ENCODE peak calls at places on chromosomes 5 and 9, in four cellular contexts. One of them, this sample, is unnamed.

GRCh38 chr9:133304158-133304470 is 29.1 kb upstream of the ABO start:
- DNase-seq in PC-3: no peak
- DNase-seq in GM23248: no peak
- DNase-seq in dorsolateral prefrontal cortex: no peak
- DNase-seq in this sample: no peak

GRCh38 chr5:84181093-84181492 is 203.6 kb downstream of the EDIL3 start:
- DNase-seq in GM23248: no peak
- DNase-seq in dorsolateral prefrontal cortex: no peak
- DNase-seq in PC-3: no peak
- DNase-seq in this sample: no peak

GRCh38 chr5:34854459-34855174 is 15.7 kb downstream of the TTC23L start:
- DNase-seq in PC-3: peak; percentile 30
- DNase-seq in dorsolateral prefrontal cortex: no peak
- DNase-seq in GM23248: peak; percentile 15
- DNase-seq in this sample: no peak

GRCh38 chr5:14659821-14660607 is 4.5 kb upstream of the OTULIN start:
- DNase-seq in dorsolateral prefrontal cortex: no peak
- DNase-seq in GM23248: peak; percentile 88
- DNase-seq in PC-3: peak; percentile 97
- DNase-seq in this sample: no peak

GRCh38 chr5:33774323-33774722 is 117.5 kb downstream of the ADAMTS12 start:
- DNase-seq in dorsolateral prefrontal cortex: no peak
- DNase-seq in PC-3: no peak
- DNase-seq in GM23248: peak; percentile 17
- DNase-seq in this sample: no peak

GRCh38 chr5:138622051-138622450 is 46.9 kb upstream of the HSPA9 start:
- DNase-seq in dorsolateral prefrontal cortex: no peak
- DNase-seq in PC-3: no peak
- DNase-seq in GM23248: no peak
- DNase-seq in this sample: no peak

GRCh38 chr9:128828719-128829452 is 708 bp downstream of the SPOUT1 start:
- DNase-seq in GM23248: peak; percentile 30
- DNase-seq in PC-3: no peak
- DNase-seq in dorsolateral prefrontal cortex: no peak
- DNase-seq in this sample: no peak

GRCh38 chr5:124210106-124210918 is 536.1 kb downstream of the ZNF608 start:
- DNase-seq in PC-3: no peak
- DNase-seq in dorsolateral prefrontal cortex: no peak
- DNase-seq in GM23248: no peak
- DNase-seq in this sample: no peak

GRCh38 chr5:165906879-165907278 is 2384.6 kb upstream of the WWC1 start:
- DNase-seq in PC-3: no peak
- DNase-seq in dorsolateral prefrontal cortex: no peak
- DNase-seq in GM23248: no peak
- DNase-seq in this sample: no peak

GRCh38 chr9:100505564-100506159 is 32.7 kb downstream of the TMEFF1 start:
- DNase-seq in PC-3: peak; percentile 87
- DNase-seq in GM23248: peak; percentile 60
- DNase-seq in dorsolateral prefrontal cortex: peak; percentile 10
- DNase-seq in this sample: peak; percentile 53

GRCh38 chr5:68848086-68848485 is 245.7 kb upstream of the SLC30A5 start:
- DNase-seq in PC-3: peak; percentile 73
- DNase-seq in dorsolateral prefrontal cortex: no peak
- DNase-seq in GM23248: peak; percentile 78
- DNase-seq in this sample: no peak

GRCh38 chr5:107005161-107005560 is 665.6 kb downstream of the EFNA5 start:
- DNase-seq in GM23248: no peak
- DNase-seq in PC-3: peak; percentile 0
- DNase-seq in dorsolateral prefrontal cortex: no peak
- DNase-seq in this sample: no peak

GRCh38 chr5:175444060-175444904 is at the start of gene DRD1:
- DNase-seq in PC-3: peak; percentile 40
- DNase-seq in GM23248: peak; percentile 59
- DNase-seq in dorsolateral prefrontal cortex: peak; percentile 38
- DNase-seq in this sample: no peak

GRCh38 chr5:54841481-54841880 is 143.9 kb downstream of the ESM1 start:
- DNase-seq in GM23248: no peak
- DNase-seq in PC-3: no peak
- DNase-seq in dorsolateral prefrontal cortex: no peak
- DNase-seq in this sample: no peak

GRCh38 chr5:54844905-54845566 is 140.4 kb downstream of the ESM1 start:
- DNase-seq in PC-3: peak; percentile 62
- DNase-seq in GM23248: peak; percentile 56
- DNase-seq in dorsolateral prefrontal cortex: no peak
- DNase-seq in this sample: no peak

GRCh38 chr5:54851449-54851848 is 133.9 kb downstream of the ESM1 start:
- DNase-seq in dorsolateral prefrontal cortex: no peak
- DNase-seq in PC-3: peak; percentile 18
- DNase-seq in GM23248: no peak
- DNase-seq in this sample: no peak

GRCh38 chr5:54845567-54845941 is 139.8 kb downstream of the ESM1 start:
- DNase-seq in PC-3: peak; percentile 40
- DNase-seq in GM23248: peak; percentile 83
- DNase-seq in dorsolateral prefrontal cortex: no peak
- DNase-seq in this sample: no peak
- H3K27ac ChIP-seq in PC-3: no peak overlapping the region
- H3K27ac ChIP-seq in GM23248: no peak overlapping the region
- H3K27ac ChIP-seq in dorsolateral prefrontal cortex: no peak overlapping the region
- H3K27ac ChIP-seq in this sample: no peak overlapping the region

GRCh38 chr5:65801332-65801731 is 79.3 kb downstream of the NLN start:
- DNase-seq in GM23248: peak; percentile 89
- DNase-seq in PC-3: no peak
- DNase-seq in dorsolateral prefrontal cortex: no peak
- DNase-seq in this sample: no peak
- H3K27ac ChIP-seq in GM23248: peak overlapping the region; percentile 87
- H3K27ac ChIP-seq in PC-3: no peak overlapping the region
- H3K27ac ChIP-seq in dorsolateral prefrontal cortex: peak overlapping the region; percentile 99
- H3K27ac ChIP-seq in this sample: no peak overlapping the region

GRCh38 chr9:35564658-35565061 is 40.4 kb upstream of the TESK1 start:
- DNase-seq in GM23248: peak; percentile 61
- DNase-seq in dorsolateral prefrontal cortex: no peak
- DNase-seq in PC-3: no peak
- DNase-seq in this sample: no peak
- H3K27ac ChIP-seq in GM23248: peak overlapping the region; percentile 19
- H3K27ac ChIP-seq in dorsolateral prefrontal cortex: peak overlapping the region; percentile 67
- H3K27ac ChIP-seq in PC-3: no peak overlapping the region
- H3K27ac ChIP-seq in this sample: no peak overlapping the region

DNA sequence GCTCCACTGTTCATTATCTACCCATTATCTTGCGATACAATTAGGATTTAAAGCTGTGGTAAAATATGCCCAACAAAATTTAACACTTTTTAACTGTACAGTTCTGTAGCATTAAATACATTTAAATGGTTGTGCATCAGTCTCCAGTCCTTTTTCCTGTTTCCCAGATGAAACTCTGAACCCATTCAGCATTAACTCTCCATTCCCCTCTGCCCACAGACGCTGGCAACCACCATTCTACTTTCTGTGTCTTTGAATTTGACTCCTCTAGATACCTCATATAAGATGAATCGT is 2.9 kb upstream of the TRIM7 start:
- DNase-seq in PC-3: no peak
- DNase-seq in dorsolateral prefrontal cortex: no peak
- DNase-seq in GM23248: no peak
- DNase-seq in this sample: no peak
- H3K27ac ChIP-seq in PC-3: no peak overlapping the region
- H3K27ac ChIP-seq in dorsolateral prefrontal cortex: no peak overlapping the region
- H3K27ac ChIP-seq in GM23248: peak overlapping the region; percentile 85
- H3K27ac ChIP-seq in this sample: peak overlapping the region; percentile 78

DNA sequence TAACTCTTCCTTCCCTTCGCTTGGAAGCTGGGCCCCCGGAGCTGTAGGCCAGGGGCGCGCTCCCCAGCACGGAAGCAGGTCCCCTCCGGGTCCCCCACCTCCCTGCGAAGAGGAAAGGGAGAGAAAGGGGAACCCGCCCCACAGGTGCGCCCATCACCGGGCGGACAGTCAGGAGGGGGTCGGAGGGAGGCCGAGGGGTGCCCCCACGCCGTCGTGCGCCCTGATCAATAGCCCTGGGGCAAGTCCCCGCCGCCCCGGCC is 793 bp downstream of the AGPAT2 start:
- DNase-seq in PC-3: no peak
- DNase-seq in dorsolateral prefrontal cortex: no peak
- DNase-seq in GM23248: no peak
- DNase-seq in this sample: no peak
- H3K27ac ChIP-seq in PC-3: no peak overlapping the region
- H3K27ac ChIP-seq in dorsolateral prefrontal cortex: peak overlapping the region; percentile 29
- H3K27ac ChIP-seq in GM23248: no peak overlapping the region
- H3K27ac ChIP-seq in this sample: peak overlapping the region; percentile 92

DNA sequence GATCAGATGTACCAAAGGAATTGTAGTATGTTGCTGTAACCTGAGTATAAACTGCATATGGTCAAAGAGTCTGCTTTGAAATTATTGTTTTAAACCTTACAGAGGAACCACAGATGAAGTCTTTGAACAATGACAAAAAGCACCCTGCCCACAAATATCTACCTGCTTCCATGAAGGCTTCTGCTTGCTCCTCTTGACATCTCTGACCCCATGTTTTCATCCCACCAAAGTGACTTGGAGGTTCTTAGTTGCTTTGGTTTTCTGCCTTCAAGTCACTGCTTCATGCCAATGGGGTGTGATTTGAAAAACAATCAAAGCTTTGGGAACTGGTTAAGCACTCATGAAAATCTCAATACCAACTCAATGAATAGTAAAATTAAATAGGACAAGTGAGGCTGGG is 194.6 kb upstream of the ACTBL2 start:
- DNase-seq in PC-3: no peak
- DNase-seq in GM23248: no peak
- DNase-seq in dorsolateral prefrontal cortex: no peak
- DNase-seq in this sample: no peak
- H3K27ac ChIP-seq in PC-3: no peak overlapping the region
- H3K27ac ChIP-seq in GM23248: no peak overlapping the region
- H3K27ac ChIP-seq in dorsolateral prefrontal cortex: no peak overlapping the region
- H3K27ac ChIP-seq in this sample: no peak overlapping the region

GRCh38 chr5:96812851-96813250 is 5.1 kb upstream of the ERAP1 start:
- DNase-seq in dorsolateral prefrontal cortex: no peak
- DNase-seq in GM23248: no peak
- DNase-seq in PC-3: no peak
- DNase-seq in this sample: no peak

GRCh38 chr5:96809898-96810297 is 2.2 kb upstream of the ERAP1 start:
- DNase-seq in dorsolateral prefrontal cortex: no peak
- DNase-seq in GM23248: no peak
- DNase-seq in PC-3: no peak
- DNase-seq in this sample: no peak

GRCh38 chr5:96807099-96807654 is 568 bp downstream of the ERAP1 start:
- DNase-seq in GM23248: peak; percentile 87
- DNase-seq in PC-3: peak; percentile 86
- DNase-seq in dorsolateral prefrontal cortex: peak; percentile 72
- DNase-seq in this sample: peak; percentile 80

GRCh38 chr5:96808541-96808828 is 740 bp upstream of the ERAP1 start:
- DNase-seq in GM23248: no peak
- DNase-seq in PC-3: no peak
- DNase-seq in dorsolateral prefrontal cortex: no peak
- DNase-seq in this sample: no peak

DNA sequence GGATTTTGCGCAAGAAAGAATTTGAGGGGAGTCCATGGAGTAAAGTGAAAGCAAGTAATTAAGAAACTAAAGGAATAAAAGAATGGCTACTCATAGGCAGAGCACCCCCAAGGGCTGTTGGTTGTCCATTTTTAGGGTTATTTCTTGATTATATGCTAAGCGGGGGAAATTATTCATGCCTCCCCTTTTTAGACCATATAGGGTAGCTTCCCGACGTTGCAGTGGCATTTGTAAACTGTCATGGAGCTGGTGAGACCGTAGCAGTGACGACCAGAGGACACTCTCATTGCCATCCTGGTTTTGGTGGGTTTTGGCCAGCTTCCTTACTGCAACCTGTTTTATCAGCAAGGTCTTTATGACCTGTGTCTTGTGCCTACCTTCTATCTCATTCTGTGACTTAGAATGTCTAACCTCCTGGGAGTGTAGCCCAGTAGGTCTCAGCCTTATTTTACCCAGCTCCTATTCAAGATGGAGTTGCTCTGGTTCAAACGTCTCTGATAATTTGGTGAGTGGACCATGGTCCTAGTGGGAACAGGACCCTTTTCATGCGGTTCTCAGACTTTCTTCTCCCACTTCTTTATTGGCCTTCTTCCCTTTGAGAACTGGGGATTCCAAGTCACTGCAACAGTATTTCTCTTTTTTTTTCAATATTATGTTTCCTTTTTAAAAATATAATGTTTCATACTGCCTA is 1.3 kb upstream of the ERAP1 start:
- DNase-seq in GM23248: no peak
- DNase-seq in PC-3: no peak
- DNase-seq in dorsolateral prefrontal cortex: no peak
- DNase-seq in this sample: no peak
- H3K27ac ChIP-seq in GM23248: peak overlapping the region; percentile 90
- H3K27ac ChIP-seq in PC-3: no peak overlapping the region
- H3K27ac ChIP-seq in dorsolateral prefrontal cortex: peak overlapping the region; percentile 99
- H3K27ac ChIP-seq in this sample: peak overlapping the region; percentile 99

GRCh38 chr9:135833864-135834263 is 73.5 kb downstream of the CAMSAP1 start:
- DNase-seq in GM23248: no peak
- DNase-seq in dorsolateral prefrontal cortex: no peak
- DNase-seq in PC-3: no peak
- DNase-seq in this sample: no peak

GRCh38 chr9:135828656-135829055 is 78.7 kb downstream of the CAMSAP1 start:
- DNase-seq in PC-3: no peak
- DNase-seq in GM23248: no peak
- DNase-seq in dorsolateral prefrontal cortex: no peak
- DNase-seq in this sample: no peak

GRCh38 chr9:135827866-135828580 is 79.3 kb downstream of the CAMSAP1 start:
- DNase-seq in GM23248: no peak
- DNase-seq in dorsolateral prefrontal cortex: no peak
- DNase-seq in PC-3: no peak
- DNase-seq in this sample: no peak

GRCh38 chr9:135827301-135827700 is 80.0 kb downstream of the CAMSAP1 start:
- DNase-seq in GM23248: no peak
- DNase-seq in PC-3: no peak
- DNase-seq in dorsolateral prefrontal cortex: no peak
- DNase-seq in this sample: no peak

DNA sequence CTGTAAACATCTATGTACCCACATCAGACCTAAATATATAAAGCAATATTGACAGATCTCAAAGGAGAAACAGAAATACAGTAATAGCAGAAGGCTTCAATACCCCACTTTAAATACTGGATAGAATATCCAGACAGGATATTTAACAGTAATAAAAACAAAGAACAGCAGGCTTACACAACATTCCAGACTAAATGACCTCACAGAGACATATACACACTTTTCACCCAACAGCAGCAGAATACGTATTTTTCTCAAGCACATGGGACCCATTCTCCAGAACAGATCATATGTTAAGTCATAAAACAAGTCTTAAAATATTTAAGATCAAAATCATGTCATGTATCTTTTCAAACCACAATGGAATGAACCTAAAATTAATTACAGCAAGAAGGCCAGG is 76.8 kb downstream of the CAMSAP1 start:
- DNase-seq in dorsolateral prefrontal cortex: no peak
- DNase-seq in GM23248: no peak
- DNase-seq in PC-3: no peak
- DNase-seq in this sample: no peak
- H3K27ac ChIP-seq in dorsolateral prefrontal cortex: no peak overlapping the region
- H3K27ac ChIP-seq in GM23248: no peak overlapping the region
- H3K27ac ChIP-seq in PC-3: no peak overlapping the region
- H3K27ac ChIP-seq in this sample: no peak overlapping the region

GRCh38 chr9:123309611-123310010 is 41.2 kb upstream of the STRBP start:
- DNase-seq in dorsolateral prefrontal cortex: no peak
- DNase-seq in PC-3: no peak
- DNase-seq in GM23248: peak; percentile 19
- DNase-seq in this sample: no peak
- H3K27ac ChIP-seq in dorsolateral prefrontal cortex: no peak overlapping the region
- H3K27ac ChIP-seq in PC-3: no peak overlapping the region
- H3K27ac ChIP-seq in GM23248: no peak overlapping the region
- H3K27ac ChIP-seq in this sample: no peak overlapping the region